ENCODE peak calls at places on chromosomes 5 and 9, in seven cellular contexts. One of them, this sample, is unnamed.

GRCh38 chr5:1336749-1337489 is 8.0 kb downstream of the CLPTM1L start:
- DNase-seq in H1: no peak
- DNase-seq in kidney epithelial cell: no peak
- DNase-seq in GM12865: no peak
- DNase-seq in pancreas: no peak
- DNase-seq in neural progenitor cell: no peak
- DNase-seq in foreskin fibroblast: no peak
- DNase-seq in this sample: peak

GRCh38 chr9:69898714-69899209 is 78.1 kb downstream of the CFAP95 start:
- DNase-seq in foreskin fibroblast: peak
- DNase-seq in kidney epithelial cell: peak
- DNase-seq in neural progenitor cell: no peak
- DNase-seq in GM12865: no peak
- DNase-seq in pancreas: no peak
- DNase-seq in H1: no peak
- DNase-seq in this sample: no peak

GRCh38 chr5:38601843-38602424 is 45.5 kb upstream of the LIFR start:
- DNase-seq in foreskin fibroblast: peak
- DNase-seq in kidney epithelial cell: peak
- DNase-seq in H1: no peak
- DNase-seq in GM12865: no peak
- DNase-seq in pancreas: no peak
- DNase-seq in neural progenitor cell: no peak
- DNase-seq in this sample: no peak

GRCh38 chr5:173055722-173055982 is 500 bp upstream of the CREBRF start:
- DNase-seq in GM12865: no peak
- DNase-seq in kidney epithelial cell: no peak
- DNase-seq in pancreas: no peak
- DNase-seq in H1: no peak
- DNase-seq in foreskin fibroblast: no peak
- DNase-seq in neural progenitor cell: peak
- DNase-seq in this sample: no peak

GRCh38 chr5:115541586-115541985 is 3.0 kb downstream of the FEM1C start:
- DNase-seq in neural progenitor cell: no peak
- DNase-seq in foreskin fibroblast: no peak
- DNase-seq in kidney epithelial cell: no peak
- DNase-seq in pancreas: no peak
- DNase-seq in GM12865: no peak
- DNase-seq in H1: no peak
- DNase-seq in this sample: no peak

GRCh38 chr9:77011973-77012817 is 7.3 kb upstream of the FOXB2 start:
- DNase-seq in H1: no peak
- DNase-seq in pancreas: peak
- DNase-seq in GM12865: peak
- DNase-seq in foreskin fibroblast: peak
- DNase-seq in neural progenitor cell: peak
- DNase-seq in kidney epithelial cell: no peak
- DNase-seq in this sample: peak

GRCh38 chr5:35229076-35230042 is 928 bp downstream of the PRLR start:
- DNase-seq in GM12865: peak
- DNase-seq in kidney epithelial cell: no peak
- DNase-seq in pancreas: peak
- DNase-seq in H1: peak
- DNase-seq in neural progenitor cell: peak
- DNase-seq in foreskin fibroblast: no peak
- DNase-seq in this sample: peak

GRCh38 chr5:88602584-88602983 is 280.4 kb downstream of the MEF2C start:
- DNase-seq in kidney epithelial cell: no peak
- DNase-seq in foreskin fibroblast: no peak
- DNase-seq in pancreas: no peak
- DNase-seq in GM12865: peak
- DNase-seq in neural progenitor cell: peak
- DNase-seq in H1: peak
- DNase-seq in this sample: peak

GRCh38 chr5:154002093-154002492 is 36.6 kb downstream of the FAM114A2 start:
- DNase-seq in foreskin fibroblast: no peak
- DNase-seq in pancreas: no peak
- DNase-seq in kidney epithelial cell: no peak
- DNase-seq in GM12865: no peak
- DNase-seq in neural progenitor cell: no peak
- DNase-seq in H1: no peak
- DNase-seq in this sample: no peak

GRCh38 chr5:83741571-83741970 is 20.9 kb upstream of the HAPLN1 start:
- DNase-seq in foreskin fibroblast: no peak
- DNase-seq in neural progenitor cell: no peak
- DNase-seq in pancreas: no peak
- DNase-seq in GM12865: no peak
- DNase-seq in H1: no peak
- DNase-seq in kidney epithelial cell: no peak
- DNase-seq in this sample: no peak

GRCh38 chr9:114720296-114720695 is 38.3 kb upstream of the TEX48 start:
- DNase-seq in H1: no peak
- DNase-seq in GM12865: no peak
- DNase-seq in kidney epithelial cell: no peak
- DNase-seq in foreskin fibroblast: peak
- DNase-seq in pancreas: no peak
- DNase-seq in neural progenitor cell: no peak
- DNase-seq in this sample: no peak

GRCh38 chr9:114621975-114622609 is 11.0 kb downstream of the TMEM268 start:
- DNase-seq in foreskin fibroblast: peak
- DNase-seq in pancreas: no peak
- DNase-seq in GM12865: no peak
- DNase-seq in neural progenitor cell: no peak
- DNase-seq in kidney epithelial cell: no peak
- DNase-seq in H1: no peak
- DNase-seq in this sample: no peak

GRCh38 chr5:81303563-81303962 is 2.2 kb downstream of the ZCCHC9 start:
- DNase-seq in neural progenitor cell: no peak
- DNase-seq in pancreas: no peak
- DNase-seq in H1: no peak
- DNase-seq in foreskin fibroblast: peak
- DNase-seq in GM12865: no peak
- DNase-seq in kidney epithelial cell: no peak
- DNase-seq in this sample: no peak

GRCh38 chr5:149775785-149776184 is 45.7 kb downstream of the PPARGC1B start:
- DNase-seq in kidney epithelial cell: no peak
- DNase-seq in H1: no peak
- DNase-seq in GM12865: peak
- DNase-seq in foreskin fibroblast: no peak
- DNase-seq in pancreas: no peak
- DNase-seq in neural progenitor cell: peak
- DNase-seq in this sample: no peak
- TF ChIP-seq CTCF in kidney epithelial cell: peak
- TF ChIP-seq CTCF in H1: peak
- TF ChIP-seq CTCF in GM12865: peak
- TF ChIP-seq CTCF in foreskin fibroblast: peak
- TF ChIP-seq CTCF in pancreas: no peak
- TF ChIP-seq CTCF in neural progenitor cell: peak
- TF ChIP-seq CTCF in this sample: no peak

GRCh38 chr9:136011703-136012496 is 50.7 kb upstream of the UBAC1 start:
- DNase-seq in pancreas: peak
- DNase-seq in neural progenitor cell: no peak
- DNase-seq in kidney epithelial cell: no peak
- DNase-seq in H1: no peak
- DNase-seq in GM12865: no peak
- DNase-seq in foreskin fibroblast: peak
- DNase-seq in this sample: peak
- H3K4me3 ChIP-seq in pancreas: no peak
- H3K4me3 ChIP-seq in neural progenitor cell: no peak
- H3K4me3 ChIP-seq in kidney epithelial cell: no peak
- H3K4me3 ChIP-seq in H1: no peak
- H3K4me3 ChIP-seq in GM12865: no peak
- H3K4me3 ChIP-seq in foreskin fibroblast: no peak
- H3K4me3 ChIP-seq in this sample: no peak

DNA sequence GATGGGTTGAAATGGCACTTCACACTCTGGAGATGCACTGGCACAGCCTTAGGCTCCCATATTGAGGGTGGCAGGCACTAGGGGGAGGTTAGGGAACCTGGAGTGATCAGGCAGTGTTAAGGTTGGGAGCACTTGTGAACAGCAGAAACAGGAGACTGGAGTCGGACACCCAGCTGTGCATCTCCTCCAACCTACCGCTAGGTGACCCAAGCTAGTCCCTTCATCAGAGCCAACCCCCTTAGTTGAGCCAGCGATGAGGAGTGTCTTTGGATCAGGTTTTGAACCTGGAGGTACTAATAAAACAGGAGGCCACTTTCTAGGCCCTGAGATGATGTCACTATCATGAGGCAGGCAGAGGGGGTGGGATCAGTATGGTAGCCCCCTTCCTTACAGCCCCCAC is 1.7 kb downstream of the ACTL7B start:
- DNase-seq in foreskin fibroblast: no peak
- DNase-seq in kidney epithelial cell: no peak
- DNase-seq in neural progenitor cell: no peak
- DNase-seq in pancreas: no peak
- DNase-seq in H1: no peak
- DNase-seq in GM12865: no peak
- DNase-seq in this sample: no peak
- TF ChIP-seq CTCF in foreskin fibroblast: no peak
- TF ChIP-seq CTCF in kidney epithelial cell: no peak
- TF ChIP-seq CTCF in neural progenitor cell: peak
- TF ChIP-seq CTCF in pancreas: no peak
- TF ChIP-seq CTCF in H1: no peak
- TF ChIP-seq CTCF in GM12865: no peak
- TF ChIP-seq CTCF in this sample: no peak

DNA sequence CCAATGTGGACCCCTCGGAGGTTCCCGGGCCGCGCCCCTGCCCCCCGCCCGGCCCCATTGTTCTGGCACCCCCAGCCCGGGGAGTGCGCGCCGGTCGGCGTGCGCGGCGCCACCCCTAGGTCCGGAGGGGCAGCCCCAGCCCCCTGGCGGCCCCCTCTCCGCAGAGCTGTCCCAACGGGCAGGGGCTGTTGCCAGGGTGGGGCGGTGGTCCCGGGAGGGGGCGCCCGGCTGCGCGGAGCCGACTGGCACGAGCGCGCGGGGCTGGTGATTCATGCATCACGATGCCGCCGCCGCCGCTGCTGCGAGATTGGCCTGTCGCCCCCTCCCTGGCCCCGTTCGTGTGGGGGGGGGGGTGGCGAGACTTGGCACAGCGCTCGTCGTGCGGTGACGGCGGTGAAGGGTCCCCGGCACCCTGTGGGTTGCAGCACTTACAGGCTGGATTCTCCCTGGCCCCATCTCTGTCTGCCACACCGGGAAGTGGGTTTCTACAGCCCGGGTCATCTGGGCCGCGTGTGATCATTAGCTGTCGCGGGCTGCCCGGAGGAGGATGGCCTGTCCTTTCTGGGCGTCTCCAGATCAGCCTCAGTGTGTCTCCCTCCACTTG is 756 bp downstream of the NCS1 start:
- DNase-seq in GM12865: no peak
- DNase-seq in foreskin fibroblast: no peak
- DNase-seq in H1: no peak
- DNase-seq in neural progenitor cell: peak
- DNase-seq in pancreas: peak
- DNase-seq in kidney epithelial cell: no peak
- DNase-seq in this sample: peak
- H3K4me3 ChIP-seq in GM12865: no peak
- H3K4me3 ChIP-seq in foreskin fibroblast: peak
- H3K4me3 ChIP-seq in H1: peak
- H3K4me3 ChIP-seq in neural progenitor cell: peak
- H3K4me3 ChIP-seq in pancreas: peak
- H3K4me3 ChIP-seq in kidney epithelial cell: peak
- H3K4me3 ChIP-seq in this sample: no peak

DNA sequence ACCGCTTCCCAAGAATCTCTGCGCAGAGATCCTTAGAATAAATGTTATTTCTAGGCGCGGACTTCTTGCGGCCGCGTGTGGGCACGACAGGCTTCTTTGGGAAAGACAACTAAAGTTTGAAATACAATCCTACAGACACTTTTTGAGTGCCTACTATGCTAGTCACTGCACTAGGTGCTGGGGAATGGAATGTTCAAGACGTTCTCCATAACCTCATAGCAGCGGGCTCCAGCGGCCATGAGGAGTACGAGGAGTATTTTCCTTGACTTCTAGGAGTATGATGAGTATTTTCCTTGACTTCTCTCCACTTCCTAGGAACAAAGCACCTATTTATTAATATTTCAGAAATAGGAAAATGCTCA is 636 bp upstream of the PWWP2A start:
- DNase-seq in pancreas: no peak
- DNase-seq in foreskin fibroblast: no peak
- DNase-seq in kidney epithelial cell: no peak
- DNase-seq in H1: no peak
- DNase-seq in GM12865: no peak
- DNase-seq in neural progenitor cell: no peak
- DNase-seq in this sample: no peak
- TF ChIP-seq CTCF in pancreas: no peak
- TF ChIP-seq CTCF in foreskin fibroblast: no peak
- TF ChIP-seq CTCF in kidney epithelial cell: no peak
- TF ChIP-seq CTCF in H1: no peak
- TF ChIP-seq CTCF in GM12865: no peak
- TF ChIP-seq CTCF in neural progenitor cell: peak
- TF ChIP-seq CTCF in this sample: no peak

DNA sequence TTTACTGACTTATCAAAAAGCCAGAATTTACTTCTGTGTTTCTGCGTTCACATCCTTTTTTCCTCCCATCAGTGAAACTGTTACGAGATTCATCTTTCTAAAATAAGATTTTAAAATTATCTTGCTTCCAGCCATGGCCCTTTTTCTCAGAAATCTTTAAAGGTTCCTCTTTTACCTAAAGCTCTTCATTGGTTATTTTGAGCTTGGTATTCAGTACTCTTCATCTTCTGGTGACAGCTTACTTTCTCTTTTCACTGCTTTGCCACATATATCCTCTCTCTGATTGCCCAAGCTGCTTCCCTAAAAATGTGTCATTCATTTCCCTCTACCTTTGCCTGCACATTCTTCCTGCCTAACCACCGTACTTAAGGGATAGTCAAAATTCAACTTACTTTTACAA is 32.3 kb downstream of the TGFBR1 start:
- DNase-seq in foreskin fibroblast: no peak
- DNase-seq in kidney epithelial cell: no peak
- DNase-seq in GM12865: no peak
- DNase-seq in H1: no peak
- DNase-seq in neural progenitor cell: no peak
- DNase-seq in pancreas: no peak
- DNase-seq in this sample: no peak
- H3K4me3 ChIP-seq in foreskin fibroblast: no peak
- H3K4me3 ChIP-seq in kidney epithelial cell: no peak
- H3K4me3 ChIP-seq in GM12865: no peak
- H3K4me3 ChIP-seq in H1: no peak
- H3K4me3 ChIP-seq in neural progenitor cell: no peak
- H3K4me3 ChIP-seq in pancreas: no peak
- H3K4me3 ChIP-seq in this sample: no peak

DNA sequence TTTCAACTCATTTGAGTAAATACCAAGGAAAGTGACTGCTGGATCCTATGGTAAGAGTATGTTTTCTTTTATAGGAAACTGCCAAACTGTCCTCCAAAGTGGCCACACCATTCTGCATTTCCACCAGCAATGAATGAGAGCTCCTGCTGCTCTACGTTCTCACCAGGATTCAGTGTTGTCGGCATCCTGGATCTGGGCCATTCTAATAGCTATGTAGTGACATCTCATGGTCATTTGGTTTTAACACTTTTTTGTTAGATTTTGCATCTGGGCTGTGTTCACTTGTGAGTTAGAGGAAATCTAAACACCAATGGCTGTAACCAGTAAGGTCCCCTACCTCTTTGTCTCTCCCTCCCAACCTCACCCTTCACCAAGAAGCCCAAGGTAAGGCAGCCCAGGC is 115.9 kb downstream of the ATPSCKMT start:
- DNase-seq in neural progenitor cell: no peak
- DNase-seq in kidney epithelial cell: no peak
- DNase-seq in foreskin fibroblast: peak
- DNase-seq in GM12865: no peak
- DNase-seq in H1: no peak
- DNase-seq in pancreas: no peak
- DNase-seq in this sample: no peak
- TF ChIP-seq CTCF in neural progenitor cell: no peak
- TF ChIP-seq CTCF in kidney epithelial cell: no peak
- TF ChIP-seq CTCF in foreskin fibroblast: no peak
- TF ChIP-seq CTCF in GM12865: no peak
- TF ChIP-seq CTCF in H1: peak
- TF ChIP-seq CTCF in pancreas: no peak
- TF ChIP-seq CTCF in this sample: no peak

This sample was measured in mucosa of descending colon.